ENCODE peak calls at places on chromosomes 7 and 10, in five cellular contexts. One of them, this sample, is unnamed. For H3K27me3 and H3K36me3, the result is how much of the 10 kb centered on the place peaks cover.

GRCh38 chr7:148964510-148965267 is 63.6 kb downstream of the PDIA4 start:
- DNase-seq in thoracic aorta: no peak
- DNase-seq in brain microvascular endothelial cell: no peak
- DNase-seq in right lobe of liver: no peak
- DNase-seq in heart right ventricle: no peak
- DNase-seq in this sample: no peak

GRCh38 chr7:28708458-28708951 is 249.6 kb downstream of the TRIL start:
- DNase-seq in right lobe of liver: no peak
- DNase-seq in heart right ventricle: no peak
- DNase-seq in brain microvascular endothelial cell: no peak
- DNase-seq in thoracic aorta: no peak
- DNase-seq in this sample: no peak

GRCh38 chr7:30598121-30598876 is 3.6 kb downstream of the GARS1 start:
- DNase-seq in heart right ventricle: no peak
- DNase-seq in brain microvascular endothelial cell: no peak
- DNase-seq in right lobe of liver: no peak
- DNase-seq in thoracic aorta: no peak
- DNase-seq in this sample: peak

GRCh38 chr10:102302611-102303010 is 57.3 kb downstream of the GBF1 start:
- DNase-seq in brain microvascular endothelial cell: peak
- DNase-seq in heart right ventricle: no peak
- DNase-seq in right lobe of liver: no peak
- DNase-seq in thoracic aorta: no peak
- DNase-seq in this sample: no peak

GRCh38 chr7:19587291-19587690 is 121.5 kb downstream of the POLR1F start:
- DNase-seq in brain microvascular endothelial cell: no peak
- DNase-seq in thoracic aorta: no peak
- DNase-seq in heart right ventricle: no peak
- DNase-seq in right lobe of liver: no peak
- DNase-seq in this sample: no peak

GRCh38 chr7:99579956-99580777 is 17.9 kb upstream of the TMEM225B start:
- DNase-seq in brain microvascular endothelial cell: no peak
- DNase-seq in thoracic aorta: no peak
- DNase-seq in right lobe of liver: no peak
- DNase-seq in heart right ventricle: peak
- DNase-seq in this sample: peak

GRCh38 chr10:127068485-127068884 is 127.9 kb downstream of the INSYN2A start:
- DNase-seq in thoracic aorta: no peak
- DNase-seq in right lobe of liver: no peak
- DNase-seq in brain microvascular endothelial cell: no peak
- DNase-seq in heart right ventricle: no peak
- DNase-seq in this sample: no peak

GRCh38 chr7:7554021-7554432 is 12.7 kb upstream of the MIOS start:
- DNase-seq in brain microvascular endothelial cell: peak
- DNase-seq in thoracic aorta: no peak
- DNase-seq in heart right ventricle: no peak
- DNase-seq in right lobe of liver: no peak
- DNase-seq in this sample: no peak

GRCh38 chr7:135248546-135248945 is 14.9 kb downstream of the STRA8 start:
- DNase-seq in right lobe of liver: no peak
- DNase-seq in thoracic aorta: no peak
- DNase-seq in heart right ventricle: no peak
- DNase-seq in brain microvascular endothelial cell: no peak
- DNase-seq in this sample: no peak

GRCh38 chr7:6250364-6250833 is 22.0 kb downstream of the CYTH3 start:
- DNase-seq in right lobe of liver: no peak
- DNase-seq in heart right ventricle: no peak
- DNase-seq in brain microvascular endothelial cell: no peak
- DNase-seq in thoracic aorta: no peak
- DNase-seq in this sample: peak

GRCh38 chr10:71964669-71965515 is 697 bp downstream of the CHST3 start:
- DNase-seq in thoracic aorta: no peak
- DNase-seq in right lobe of liver: no peak
- DNase-seq in brain microvascular endothelial cell: peak
- DNase-seq in heart right ventricle: peak
- DNase-seq in this sample: peak

GRCh38 chr10:6382081-6382480 is 179.3 kb downstream of the PFKFB3 start:
- DNase-seq in right lobe of liver: no peak
- DNase-seq in heart right ventricle: no peak
- DNase-seq in thoracic aorta: no peak
- DNase-seq in brain microvascular endothelial cell: no peak
- DNase-seq in this sample: no peak

GRCh38 chr10:78316451-78316931 is 282.8 kb downstream of the RPS24 start:
- DNase-seq in heart right ventricle: peak
- DNase-seq in thoracic aorta: no peak
- DNase-seq in right lobe of liver: no peak
- DNase-seq in brain microvascular endothelial cell: no peak
- DNase-seq in this sample: no peak

GRCh38 chr10:131833446-131834080 is 67.2 kb upstream of the PPP2R2D start:
- DNase-seq in heart right ventricle: no peak
- DNase-seq in brain microvascular endothelial cell: no peak
- DNase-seq in right lobe of liver: peak
- DNase-seq in thoracic aorta: no peak
- DNase-seq in this sample: no peak

GRCh38 chr7:104862719-104863118 is 151.3 kb upstream of the KMT2E start:
- DNase-seq in right lobe of liver: no peak
- DNase-seq in heart right ventricle: no peak
- DNase-seq in thoracic aorta: no peak
- DNase-seq in brain microvascular endothelial cell: peak
- DNase-seq in this sample: no peak

GRCh38 chr7:92631067-92631829 is 41.1 kb upstream of the FAM133B start:
- DNase-seq in right lobe of liver: no peak
- DNase-seq in thoracic aorta: no peak
- DNase-seq in brain microvascular endothelial cell: no peak
- DNase-seq in heart right ventricle: no peak
- DNase-seq in this sample: no peak

DNA sequence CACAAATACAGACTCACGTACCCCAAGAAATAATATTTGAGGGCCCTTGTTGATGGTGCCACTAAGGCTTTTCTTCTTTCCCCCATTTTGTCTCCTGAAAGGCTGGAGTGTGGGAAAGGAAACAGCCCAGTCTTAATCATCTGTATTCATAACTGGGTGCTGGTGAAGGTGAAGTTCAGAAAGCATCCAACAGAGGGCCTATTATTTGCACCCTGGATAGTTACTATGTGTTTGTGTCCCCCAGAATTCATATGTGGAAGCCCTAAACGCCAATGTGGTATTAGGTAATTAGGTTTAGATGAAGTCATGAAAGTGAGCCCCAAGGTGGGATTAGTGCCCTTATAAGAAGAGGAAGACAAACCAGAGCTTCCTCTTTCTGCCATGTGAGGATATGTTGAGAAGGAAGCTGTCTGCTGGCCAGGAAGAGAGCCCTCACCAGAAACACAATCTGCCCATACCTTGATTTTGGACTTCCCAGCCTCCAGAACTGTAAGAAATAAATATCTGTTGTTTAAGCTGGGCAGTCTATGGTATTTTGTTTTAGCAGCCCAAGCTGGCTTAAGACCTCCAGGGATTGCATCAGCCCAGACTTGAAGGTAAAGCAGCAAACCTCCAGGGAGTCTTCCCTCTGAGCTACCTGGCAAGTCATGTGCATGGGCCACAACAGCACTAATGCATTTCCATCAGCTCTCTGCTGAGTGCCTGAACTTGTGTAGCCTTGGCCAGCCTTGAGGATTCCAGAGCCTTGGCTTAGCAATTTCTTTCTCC is 90.0 kb upstream of the ADRB1 start:
- DNase-seq in right lobe of liver: no peak
- DNase-seq in heart right ventricle: no peak
- DNase-seq in brain microvascular endothelial cell: no peak
- DNase-seq in thoracic aorta: no peak
- DNase-seq in this sample: no peak
- TF ChIP-seq CTCF in right lobe of liver: no peak
- TF ChIP-seq CTCF in heart right ventricle: no peak
- TF ChIP-seq CTCF in brain microvascular endothelial cell: peak
- TF ChIP-seq CTCF in thoracic aorta: no peak
- TF ChIP-seq CTCF in this sample: no peak

GRCh38 chr10:12156367-12157123 is 27.1 kb downstream of the SEC61A2 start:
- DNase-seq in right lobe of liver: peak
- DNase-seq in brain microvascular endothelial cell: no peak
- DNase-seq in heart right ventricle: no peak
- DNase-seq in thoracic aorta: no peak
- DNase-seq in this sample: no peak
- H3K27me3 ChIP-seq in right lobe of liver: under half
- H3K27me3 ChIP-seq in brain microvascular endothelial cell: under half
- H3K27me3 ChIP-seq in heart right ventricle: under half
- H3K27me3 ChIP-seq in thoracic aorta: under half
- H3K27me3 ChIP-seq in this sample: under half

GRCh38 chr7:5204546-5204945 is 14.5 kb downstream of the WIPI2 start:
- DNase-seq in heart right ventricle: no peak
- DNase-seq in brain microvascular endothelial cell: no peak
- DNase-seq in right lobe of liver: no peak
- DNase-seq in thoracic aorta: no peak
- DNase-seq in this sample: no peak
- H3K36me3 ChIP-seq in heart right ventricle: half or more
- H3K36me3 ChIP-seq in brain microvascular endothelial cell: under half
- H3K36me3 ChIP-seq in right lobe of liver: under half
- H3K36me3 ChIP-seq in thoracic aorta: under half
- H3K36me3 ChIP-seq in this sample: under half

GRCh38 chr7:100947792-100948191 is 1.5 kb upstream of the MUC3A start:
- DNase-seq in heart right ventricle: no peak
- DNase-seq in brain microvascular endothelial cell: no peak
- DNase-seq in right lobe of liver: no peak
- DNase-seq in thoracic aorta: no peak
- DNase-seq in this sample: no peak
- TF ChIP-seq CTCF in heart right ventricle: no peak
- TF ChIP-seq CTCF in brain microvascular endothelial cell: no peak
- TF ChIP-seq CTCF in right lobe of liver: no peak
- TF ChIP-seq CTCF in thoracic aorta: no peak
- TF ChIP-seq CTCF in this sample: no peak

DNA sequence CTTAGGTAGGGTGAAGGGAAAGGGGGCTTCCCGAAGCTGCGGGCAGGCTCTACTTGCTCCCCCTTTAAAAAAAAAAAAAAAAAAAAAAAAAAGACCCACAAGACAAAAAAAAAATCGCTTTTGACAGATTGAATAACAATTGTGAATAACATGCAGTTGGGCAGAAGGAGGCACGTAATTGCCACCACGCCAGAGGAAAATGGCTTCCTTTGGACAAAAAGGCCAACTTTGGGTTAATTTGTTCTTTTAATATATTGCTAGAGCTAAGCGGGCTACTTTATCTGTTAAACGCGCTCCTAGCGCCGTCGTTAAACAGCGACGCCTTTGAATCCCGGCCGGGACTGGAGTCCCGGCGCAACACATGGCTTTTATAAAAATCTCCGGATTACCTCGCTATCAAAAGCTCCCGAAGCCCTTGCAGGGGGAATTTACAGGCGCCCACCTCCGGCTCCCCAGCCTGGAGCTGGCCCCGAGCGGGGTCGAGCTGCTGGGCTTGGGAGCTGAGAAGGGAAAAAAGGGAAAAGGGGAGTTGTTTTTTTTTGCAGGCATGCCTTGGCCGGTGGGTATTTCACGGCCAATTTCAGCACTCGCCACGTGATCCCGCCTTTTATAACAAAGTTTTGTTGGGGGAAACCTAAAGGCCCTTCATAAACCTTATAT is 1.2 kb downstream of the HOXA11 start:
- DNase-seq in right lobe of liver: peak
- DNase-seq in thoracic aorta: no peak
- DNase-seq in brain microvascular endothelial cell: no peak
- DNase-seq in heart right ventricle: no peak
- DNase-seq in this sample: no peak
- H3K27me3 ChIP-seq in right lobe of liver: half or more
- H3K27me3 ChIP-seq in thoracic aorta: half or more
- H3K27me3 ChIP-seq in brain microvascular endothelial cell: half or more
- H3K27me3 ChIP-seq in heart right ventricle: half or more
- H3K27me3 ChIP-seq in this sample: half or more

GRCh38 chr7:138524259-138524658 is 64.2 kb downstream of the TRIM24 start:
- DNase-seq in brain microvascular endothelial cell: no peak
- DNase-seq in heart right ventricle: no peak
- DNase-seq in thoracic aorta: no peak
- DNase-seq in right lobe of liver: no peak
- DNase-seq in this sample: no peak

GRCh38 chr7:138521837-138522461 is 61.9 kb downstream of the TRIM24 start:
- DNase-seq in thoracic aorta: no peak
- DNase-seq in heart right ventricle: no peak
- DNase-seq in brain microvascular endothelial cell: no peak
- DNase-seq in right lobe of liver: no peak
- DNase-seq in this sample: no peak

GRCh38 chr7:138519061-138519798 is 59.2 kb downstream of the TRIM24 start:
- DNase-seq in thoracic aorta: no peak
- DNase-seq in heart right ventricle: no peak
- DNase-seq in brain microvascular endothelial cell: no peak
- DNase-seq in right lobe of liver: no peak
- DNase-seq in this sample: no peak

GRCh38 chr7:138525757-138526156 is 65.7 kb downstream of the TRIM24 start:
- DNase-seq in thoracic aorta: no peak
- DNase-seq in right lobe of liver: no peak
- DNase-seq in heart right ventricle: no peak
- DNase-seq in brain microvascular endothelial cell: no peak
- DNase-seq in this sample: no peak

GRCh38 chr7:138520742-138521141 is 60.7 kb downstream of the TRIM24 start:
- DNase-seq in thoracic aorta: no peak
- DNase-seq in heart right ventricle: no peak
- DNase-seq in brain microvascular endothelial cell: no peak
- DNase-seq in right lobe of liver: no peak
- DNase-seq in this sample: no peak
- H3K36me3 ChIP-seq in thoracic aorta: under half
- H3K36me3 ChIP-seq in heart right ventricle: half or more
- H3K36me3 ChIP-seq in brain microvascular endothelial cell: under half
- H3K36me3 ChIP-seq in right lobe of liver: under half
- H3K36me3 ChIP-seq in this sample: under half

DNA sequence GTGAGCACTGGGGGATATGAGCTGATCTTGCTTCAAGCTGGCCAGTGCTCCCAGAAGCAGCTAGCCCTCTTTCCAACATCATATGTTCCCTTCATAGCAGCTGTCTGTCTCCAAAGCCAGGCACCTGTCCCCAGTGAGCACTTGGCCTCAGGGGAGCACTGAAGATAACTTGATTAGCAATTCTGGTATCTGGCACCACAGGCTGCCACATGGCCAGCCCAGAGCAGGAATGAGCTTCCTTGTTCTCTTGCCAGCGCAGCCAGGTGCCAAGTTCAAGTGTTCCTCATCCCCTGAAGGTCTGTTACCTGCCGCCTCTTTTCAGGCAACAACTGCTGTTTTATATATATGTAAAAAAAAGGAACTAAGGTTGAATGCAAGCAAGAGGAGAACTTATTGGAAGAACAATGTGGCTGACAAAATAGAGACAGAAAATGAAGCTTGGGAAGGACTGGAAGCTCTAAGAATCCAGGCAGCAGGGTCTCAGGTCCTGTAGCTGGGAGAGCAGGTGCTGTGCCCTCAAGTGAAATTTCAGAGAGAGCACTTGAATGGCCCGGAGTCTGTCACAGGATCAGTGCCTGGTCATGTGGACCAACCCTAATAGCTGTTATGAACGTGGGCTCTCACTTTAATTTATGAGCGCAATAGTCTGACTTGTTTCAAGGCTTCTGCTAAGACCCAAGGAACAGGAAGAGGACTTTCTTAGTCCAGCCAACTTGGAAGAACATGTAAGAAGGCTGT is 267.1 kb downstream of the GLRX3 start:
- DNase-seq in thoracic aorta: no peak
- DNase-seq in right lobe of liver: no peak
- DNase-seq in brain microvascular endothelial cell: no peak
- DNase-seq in heart right ventricle: no peak
- DNase-seq in this sample: no peak
- TF ChIP-seq CTCF in thoracic aorta: no peak
- TF ChIP-seq CTCF in right lobe of liver: no peak
- TF ChIP-seq CTCF in brain microvascular endothelial cell: no peak
- TF ChIP-seq CTCF in heart right ventricle: no peak
- TF ChIP-seq CTCF in this sample: no peak